ENCODE peak calls at places on chromosomes 16 and 17, in eight cellular contexts. Y is psoas muscle; G is mesendoderm; V is right lobe of liver; N is IMR-90; R is CD4-positive, alpha-beta memory T cell; Z is MM.1S; F is aorta. B is an unnamed sample.
A peak's percentile ranks its signal among the peaks of the same experiment; 100 is the strongest.

GRCh38 chr17:74466111-74466784 is at the start of gene CD300A:
- DNase-seq in Y (peak; percentile 44), G (no peak), V (peak; percentile 65), N (no peak), R (no peak), Z (no peak), F (peak; percentile 86), B (no peak)

GRCh38 chr16:86464044-86464443 is 46.3 kb upstream of the FOXF1 start:
- DNase-seq in Y (no peak), G (no peak), V (no peak), N (no peak), R (no peak), Z (no peak), F (no peak), B (no peak)

GRCh38 chr17:30981531-30982519 is 11.0 kb downstream of the RNF135 start:
- DNase-seq in Y (no peak), G (no peak), V (no peak), N (no peak), R (no peak), Z (no peak), F (no peak), B (no peak)

GRCh38 chr16:77596243-77596642 is 126.1 kb upstream of the NUDT7 start:
- DNase-seq in Y (no peak), G (no peak), V (no peak), N (peak; percentile 1), R (no peak), Z (no peak), F (no peak), B (no peak)

GRCh38 chr16:83771306-83771942 is 36.4 kb upstream of the HSBP1 start:
- DNase-seq in Y (peak; percentile 36), G (no peak), V (peak; percentile 55), N (no peak), R (no peak), Z (no peak), F (peak; percentile 82), B (no peak)

GRCh38 chr16:50185005-50185505 is 31.9 kb downstream of the TENT4B start:
- DNase-seq in Y (no peak), G (no peak), V (no peak), N (peak; percentile 75), R (no peak), Z (no peak), F (no peak), B (no peak)

GRCh38 chr17:50527155-50527762 is 5.3 kb upstream of the EPN3 start:
- DNase-seq in Y (no peak), G (peak; percentile 37), V (no peak), N (no peak), R (no peak), Z (no peak), F (no peak), B (no peak)

GRCh38 chr17:29764217-29764616 is 141.5 kb upstream of the CORO6 start:
- DNase-seq in Y (no peak), G (no peak), V (no peak), N (no peak), R (no peak), Z (no peak), F (no peak), B (no peak)

GRCh38 chr16:82995927-82996441 is 369.2 kb downstream of the CDH13 start:
- DNase-seq in Y (no peak), G (no peak), V (no peak), N (peak; percentile 88), R (no peak), Z (no peak), F (no peak), B (no peak)

GRCh38 chr16:79310734-79311133 is 289.8 kb downstream of the MAF start:
- DNase-seq in Y (no peak), G (no peak), V (no peak), N (no peak), R (no peak), Z (no peak), F (no peak), B (no peak)

GRCh38 chr16:57628008-57628781 is at the start of gene ADGRG1:
- DNase-seq in Y (peak; percentile 73), G (peak; percentile 95), V (peak; percentile 76), N (peak; percentile 97), R (no peak), Z (no peak), F (peak; percentile 88), B (peak; percentile 54)

GRCh38 chr16:57308041-57308440 is 23.6 kb upstream of the PLLP start:
- DNase-seq in Y (no peak), G (no peak), V (no peak), N (no peak), R (no peak), Z (no peak), F (no peak), B (no peak)

GRCh38 chr16:7344806-7345416 is 12.3 kb downstream of the RBFOX1 start:
- DNase-seq in Y (no peak), G (no peak), V (no peak), N (no peak), R (no peak), Z (no peak), F (no peak), B (no peak)

GRCh38 chr17:50501054-50501453 is 7.2 kb upstream of the MYCBPAP start:
- DNase-seq in Y (no peak), G (peak; percentile 35), V (no peak), N (no peak), R (no peak), Z (peak; percentile 26), F (peak; percentile 41), B (no peak)

GRCh38 chr16:72875291-72876036 is 172.5 kb downstream of the ZFHX3 start:
- DNase-seq in Y (no peak), G (peak; percentile 21), V (no peak), N (no peak), R (no peak), Z (no peak), F (no peak), B (no peak)

GRCh38 chr16:278863-279366 is 1.5 kb upstream of the ARHGDIG start:
- DNase-seq in Y (no peak), G (peak; percentile 72), V (no peak), N (peak; percentile 17), R (peak; percentile 61), Z (no peak), F (no peak), B (no peak)

GRCh38 chr16:80746231-80746630 is 58.2 kb downstream of the CDYL2 start:
- DNase-seq in Y (no peak), G (no peak), V (no peak), N (no peak), R (no peak), Z (no peak), F (no peak), B (no peak)

GRCh38 chr17:35489944-35490343 is 41.4 kb upstream of the SLFN13 start:
- DNase-seq in Y (no peak), G (peak; percentile 57), V (no peak), N (no peak), R (no peak), Z (no peak), F (no peak), B (no peak)

GRCh38 chr16:56424404-56424765 is 960 bp downstream of the AMFR start:
- DNase-seq in Y (no peak), G (peak; percentile 61), V (no peak), N (no peak), R (no peak), Z (no peak), F (no peak), B (no peak)

GRCh38 chr16:84874004-84874435 is 54.2 kb downstream of the CRISPLD2 start:
- DNase-seq in Y (no peak), G (peak; percentile 27), V (no peak), N (no peak), R (no peak), Z (no peak), F (no peak), B (no peak)
- H3K36me3 ChIP-seq in Y (no peaks in the 10 kb centered on the region), G (no peaks in the 10 kb centered on the region), V (no peaks in the 10 kb centered on the region), N (peaks cover 55% of the 10 kb centered on the region), R (no peaks in the 10 kb centered on the region), Z (no peaks in the 10 kb centered on the region), F (no peaks in the 10 kb centered on the region), B (peaks cover 10% of the 10 kb centered on the region)

GRCh38 chr17:78089557-78090281 is 38.8 kb downstream of the TMC6 start:
- DNase-seq in Y (no peak), G (no peak), V (no peak), N (no peak), R (no peak), Z (no peak), F (no peak), B (no peak)

GRCh38 chr17:78096093-78096492 is 32.5 kb downstream of the TMC6 start:
- DNase-seq in Y (no peak), G (no peak), V (no peak), N (no peak), R (no peak), Z (no peak), F (no peak), B (no peak)

GRCh38 chr17:78088529-78088928 is 40.0 kb downstream of the TMC6 start:
- DNase-seq in Y (no peak), G (no peak), V (no peak), N (no peak), R (no peak), Z (no peak), F (no peak), B (no peak)

GRCh38 chr17:78095035-78095434 is 33.5 kb downstream of the TMC6 start:
- DNase-seq in Y (no peak), G (no peak), V (no peak), N (no peak), R (no peak), Z (no peak), F (no peak), B (no peak)

GRCh38 chr17:78092794-78093324 is 35.7 kb downstream of the TMC6 start:
- DNase-seq in Y (no peak), G (no peak), V (no peak), N (no peak), R (no peak), Z (no peak), F (no peak), B (no peak)
- H3K36me3 ChIP-seq in Y (peaks cover 11% of the 10 kb centered on the region), G (peaks cover 6% of the 10 kb centered on the region), V (peaks cover 60% of the 10 kb centered on the region), N (peaks cover 48% of the 10 kb centered on the region), R (peaks cover 85% of the 10 kb centered on the region), Z (no peaks in the 10 kb centered on the region), F (peaks cover 4% of the 10 kb centered on the region), B (peaks cover 67% of the 10 kb centered on the region)

GRCh38 chr17:77489239-77489897 is 348.6 kb downstream of the SEC14L1 start:
- DNase-seq in Y (no peak), G (no peak), V (peak; percentile 20), N (no peak), R (no peak), Z (no peak), F (peak; percentile 44), B (no peak)
- H3K36me3 ChIP-seq in Y (no peaks in the 10 kb centered on the region), G (peaks cover 8% of the 10 kb centered on the region), V (peaks cover 51% of the 10 kb centered on the region), N (peaks cover 74% of the 10 kb centered on the region), R (peaks cover 78% of the 10 kb centered on the region), Z (no peaks in the 10 kb centered on the region), F (no peaks in the 10 kb centered on the region), B (peaks cover 90% of the 10 kb centered on the region)

GRCh38 chr16:16143038-16143763 is 80.1 kb downstream of the ABCC6 start:
- DNase-seq in Y (no peak), G (peak; percentile 74), V (no peak), N (no peak), R (peak; percentile 10), Z (no peak), F (no peak), B (peak; percentile 32)

GRCh38 chr16:16144416-16144815 is 78.9 kb downstream of the ABCC6 start:
- DNase-seq in Y (no peak), G (no peak), V (no peak), N (no peak), R (no peak), Z (no peak), F (no peak), B (no peak)

GRCh38 chr16:16145286-16145685 is 78.0 kb downstream of the ABCC6 start:
- DNase-seq in Y (no peak), G (no peak), V (no peak), N (no peak), R (no peak), Z (no peak), F (no peak), B (no peak)

GRCh38 chr16:16141784-16142396 is 81.4 kb downstream of the ABCC6 start:
- DNase-seq in Y (no peak), G (no peak), V (no peak), N (no peak), R (no peak), Z (no peak), F (no peak), B (no peak)

GRCh38 chr16:16143941-16144340 is 79.4 kb downstream of the ABCC6 start:
- DNase-seq in Y (no peak), G (no peak), V (no peak), N (no peak), R (no peak), Z (no peak), F (no peak), B (no peak)
- H3K36me3 ChIP-seq in Y (peaks cover 2% of the 10 kb centered on the region), G (peaks cover 7% of the 10 kb centered on the region), V (no peaks in the 10 kb centered on the region), N (peaks cover 82% of the 10 kb centered on the region), R (peaks cover 30% of the 10 kb centered on the region), Z (no peaks in the 10 kb centered on the region), F (no peaks in the 10 kb centered on the region), B (peaks cover 41% of the 10 kb centered on the region)